ENCODE peak calls at places on chromosomes 13 and 19, in six cellular contexts. R is AG04450, L is cardiac fibroblast, P is psoas muscle, S is GM23338, Q is GM10248. I is an unnamed sample.

GRCh38 chr19:42285988-42286348 is 16.0 kb upstream of the PRR19 start:
- DNase-seq in R (no peak), L (no peak), P (no peak), S (no peak), Q (no peak), I (no peak)

GRCh38 chr13:78197231-78197630 is 278.6 kb upstream of the EDNRB start:
- DNase-seq in R (no peak), L (peak), P (no peak), S (no peak), Q (no peak), I (no peak)

GRCh38 chr13:74230984-74231443 is 96.8 kb upstream of the KLF12 start:
- DNase-seq in R (no peak), L (no peak), P (no peak), S (no peak), Q (no peak), I (no peak)

GRCh38 chr19:51354742-51355148 is 11.4 kb downstream of the ETFB start:
- DNase-seq in R (no peak), L (no peak), P (no peak), S (peak), Q (no peak), I (peak)

GRCh38 chr19:2426661-2427322 is 594 bp downstream of the TIMM13 start:
- DNase-seq in R (no peak), L (peak), P (peak), S (peak), Q (peak), I (peak)

GRCh38 chr13:80884031-80884785 is 543.3 kb upstream of the SPRY2 start:
- DNase-seq in R (no peak), L (no peak), P (no peak), S (no peak), Q (no peak), I (no peak)

GRCh38 chr13:106736941-106737340 is 169.0 kb upstream of the ARGLU1 start:
- DNase-seq in R (no peak), L (no peak), P (no peak), S (no peak), Q (no peak), I (peak)

GRCh38 chr13:49540552-49540951 is 44.8 kb downstream of the PHF11 start:
- DNase-seq in R (no peak), L (peak), P (no peak), S (no peak), Q (no peak), I (peak)

GRCh38 chr19:6073858-6074708 is 36.2 kb downstream of the RFX2 start:
- DNase-seq in R (no peak), L (no peak), P (no peak), S (no peak), Q (no peak), I (no peak)

GRCh38 chr13:37640499-37640898 is 41.9 kb upstream of the POSTN start:
- DNase-seq in R (peak), L (peak), P (no peak), S (peak), Q (no peak), I (no peak)

GRCh38 chr13:31090921-31091624 is 70.6 kb downstream of the HSPH1 start:
- DNase-seq in R (no peak), L (peak), P (no peak), S (no peak), Q (no peak), I (peak)

GRCh38 chr19:42323852-42324654 is 1.4 kb upstream of the MEGF8 start:
- DNase-seq in R (no peak), L (no peak), P (no peak), S (peak), Q (no peak), I (no peak)

GRCh38 chr13:29362849-29363604 is 232.5 kb downstream of the SLC7A1 start:
- DNase-seq in R (peak), L (peak), P (no peak), S (peak), Q (peak), I (peak)

GRCh38 chr19:28736528-28736927 is 476.4 kb downstream of the UQCRFS1 start:
- DNase-seq in R (no peak), L (peak), P (no peak), S (no peak), Q (no peak), I (no peak)

GRCh38 chr19:14580623-14581237 is 2.2 kb upstream of the CLEC17A start:
- DNase-seq in R (no peak), L (no peak), P (no peak), S (no peak), Q (peak), I (no peak)